ENCODE peak calls at places on chromosome 3, in nine cellular contexts. E is lower lobe of right lung; Y is GM19239; D is activated gamma-delta T cell; J is stimulated activated CD4-positive, alpha-beta T cell treated with anti-CD3 and anti-CD28 coated beads, Interleukin-4, amount 100 ng/mL, for 4 hours; M is NCI-H446 treated with DMSO at 0.1 percent for 48 hours; X is NCI-H2081; L is SIG-M5; C is stimulated activated CD8-positive, alpha-beta memory T cell treated with anti-CD3 and anti-CD28 coated beads, Interleukin-4, amount 100 ng/mL, for 1 hour. I is an unnamed sample.

GRCh38 chr3:160108357-160108756 is 116.9 kb upstream of the C3orf80 start:
- DNase-seq in J (no peak), E (no peak), M (no peak), D (no peak), L (no peak), Y (no peak), X (no peak), C (no peak), I (no peak)

GRCh38 chr3:155957412-155957880 is 87.0 kb downstream of the GMPS start:
- DNase-seq in D (no peak), Y (no peak), C (no peak), X (no peak), J (no peak), M (no peak), E (no peak), L (no peak), I (no peak)

GRCh38 chr3:153595186-153595815 is 433.3 kb downstream of the RAP2B start:
- DNase-seq in Y (no peak), J (no peak), E (no peak), M (no peak), C (no peak), X (peak), L (no peak), D (no peak), I (peak)

GRCh38 chr3:55885721-55886120 is 398.6 kb upstream of the WNT5A start:
- DNase-seq in L (no peak), J (no peak), D (no peak), X (no peak), Y (no peak), E (no peak), C (no peak), M (no peak), I (no peak)

GRCh38 chr3:61743067-61743466 is 181.7 kb downstream of the PTPRG start:
- DNase-seq in Y (no peak), M (no peak), X (no peak), C (no peak), E (no peak), L (no peak), D (no peak), J (no peak), I (no peak)

GRCh38 chr3:55440406-55440708 is 46.7 kb downstream of the WNT5A start:
- DNase-seq in J (no peak), D (no peak), Y (no peak), C (no peak), E (no peak), X (no peak), L (no peak), M (no peak), I (no peak)

GRCh38 chr3:112814256-112814655 is 32.4 kb downstream of the CD200R1L start:
- DNase-seq in C (no peak), D (no peak), M (no peak), J (no peak), X (no peak), Y (no peak), E (no peak), L (no peak), I (no peak)

GRCh38 chr3:73490453-73491311 is 134.1 kb downstream of the PDZRN3 start:
- DNase-seq in L (no peak), E (peak), X (no peak), C (no peak), D (no peak), Y (no peak), J (no peak), M (no peak), I (no peak)

GRCh38 chr3:53071882-53072431 is 26.1 kb upstream of the SFMBT1 start:
- DNase-seq in M (no peak), X (no peak), E (no peak), D (no peak), J (no peak), Y (no peak), C (no peak), L (no peak), I (no peak)

GRCh38 chr3:37031115-37031682 is 37.9 kb downstream of the MLH1 start:
- DNase-seq in Y (no peak), M (no peak), L (no peak), J (no peak), D (no peak), C (no peak), E (no peak), X (no peak), I (no peak)

GRCh38 chr3:13879946-13880810 is at the start of gene WNT7A:
- DNase-seq in Y (no peak), X (no peak), L (no peak), E (no peak), J (peak), D (peak), M (no peak), C (no peak), I (no peak)

GRCh38 chr3:158918008-158918407 is 116.2 kb downstream of the MFSD1 start:
- DNase-seq in D (no peak), M (no peak), J (no peak), X (peak), L (no peak), C (no peak), E (no peak), Y (peak), I (peak)